ENCODE peak calls at places on chromosomes 13 and 19, in nine cellular contexts. N is K562, K is upper lobe of left lung, T is A549, Y is GM12878, V is HCT116, X is heart left ventricle, O is IMR-90, B is body of pancreas. E is an unnamed sample.

GRCh38 chr13:102825921-102826706 is 19.7 kb upstream of the ERCC5 start:
- ATAC-seq in N (no peak), K (no peak), T (no peak), Y (no peak), V (peak), X (no peak), O (peak), B (no peak), E (no peak)

GRCh38 chr13:23701191-23701590 is 131.0 kb downstream of the TNFRSF19 start:
- ATAC-seq in N (no peak), K (no peak), T (no peak), Y (no peak), V (no peak), X (no peak), O (no peak), B (no peak), E (peak)

GRCh38 chr19:49200238-49200862 is 42.8 kb downstream of the TRPM4 start:
- ATAC-seq in N (peak), K (peak), T (peak), Y (peak), V (peak), X (peak), O (peak), B (peak), E (peak)

GRCh38 chr13:105273665-105274222 is 1261.7 kb downstream of the EFNB2 start:
- ATAC-seq in N (no peak), K (peak), T (no peak), Y (no peak), V (no peak), X (no peak), O (no peak), B (no peak), E (no peak)

GRCh38 chr13:97125810-97126738 is 96.1 kb upstream of the MBNL2 start:
- ATAC-seq in N (no peak), K (peak), T (no peak), Y (peak), V (peak), X (peak), O (peak), B (no peak), E (peak)

GRCh38 chr13:29571876-29572570 is 23.5 kb downstream of the SLC7A1 start:
- ATAC-seq in N (no peak), K (no peak), T (no peak), Y (no peak), V (no peak), X (no peak), O (no peak), B (no peak), E (no peak)

GRCh38 chr13:52405767-52406494 is at the start of gene THSD1:
- ATAC-seq in N (no peak), K (peak), T (peak), Y (peak), V (no peak), X (peak), O (peak), B (peak), E (peak)

GRCh38 chr19:11418518-11419506 is at the start of gene RGL3:
- ATAC-seq in N (peak), K (peak), T (peak), Y (no peak), V (peak), X (peak), O (peak), B (peak), E (peak)

GRCh38 chr19:18008814-18009213 is 844 bp downstream of the ARRDC2 start:
- ATAC-seq in N (no peak), K (no peak), T (no peak), Y (no peak), V (no peak), X (no peak), O (no peak), B (no peak), E (no peak)

GRCh38 chr19:6692027-6692426 is 22.1 kb upstream of the TNFSF14 start:
- ATAC-seq in N (no peak), K (no peak), T (no peak), Y (no peak), V (no peak), X (no peak), O (no peak), B (no peak), E (no peak)
- TF ChIP-seq POLR2A in N (no peak), K (no peak), T (no peak), Y (no peak), V (no peak), X (no peak), O (no peak), B (no peak), E (no peak)

GRCh38 chr19:6652214-6653094 is 17.5 kb downstream of the TNFSF14 start:
- ATAC-seq in N (peak), K (no peak), T (no peak), Y (no peak), V (no peak), X (no peak), O (no peak), B (no peak), E (no peak)

GRCh38 chr19:6649189-6649588 is 20.8 kb downstream of the TNFSF14 start:
- ATAC-seq in N (no peak), K (no peak), T (no peak), Y (no peak), V (no peak), X (no peak), O (no peak), B (no peak), E (no peak)

GRCh38 chr19:6654347-6655310 is 15.3 kb downstream of the TNFSF14 start:
- ATAC-seq in N (peak), K (no peak), T (no peak), Y (peak), V (no peak), X (no peak), O (no peak), B (no peak), E (no peak)
- TF ChIP-seq POLR2A in N (no peak), K (no peak), T (no peak), Y (no peak), V (no peak), X (no peak), O (no peak), B (no peak), E (no peak)

GRCh38 chr19:2478756-2479555 is 3.0 kb downstream of the GADD45B start:
- ATAC-seq in N (no peak), K (peak), T (peak), Y (peak), V (no peak), X (peak), O (peak), B (peak), E (peak)
- TF ChIP-seq POLR2A in N (no peak), K (peak), T (no peak), Y (peak), V (no peak), X (no peak), O (peak), B (peak), E (peak)

GRCh38 chr19:55599468-55600335 is at the start of the genes FIZ1 and ZNF524:
- ATAC-seq in N (peak), K (peak), T (peak), Y (peak), V (peak), X (peak), O (peak), B (peak), E (peak)

GRCh38 chr19:55598034-55598433 is 1.3 kb downstream of the FIZ1 start:
- ATAC-seq in N (no peak), K (no peak), T (no peak), Y (no peak), V (no peak), X (no peak), O (no peak), B (no peak), E (no peak)

GRCh38 chr19:55600336-55601028 is 394 bp downstream of the ZNF524 start:
- ATAC-seq in N (no peak), K (no peak), T (no peak), Y (peak), V (peak), X (peak), O (peak), B (no peak), E (peak)

GRCh38 chr19:55597493-55597892 is 1.8 kb downstream of the FIZ1 start:
- ATAC-seq in N (no peak), K (no peak), T (no peak), Y (no peak), V (no peak), X (no peak), O (no peak), B (no peak), E (no peak)

GRCh38 chr19:55598719-55599467 is 424 bp downstream of the FIZ1 start:
- ATAC-seq in N (peak), K (peak), T (peak), Y (peak), V (peak), X (peak), O (peak), B (peak), E (peak)
- TF ChIP-seq POLR2A in N (peak), K (peak), T (no peak), Y (peak), V (no peak), X (no peak), O (peak), B (peak), E (no peak)

GRCh38 chr19:21574607-21575006 is 69.2 kb downstream of the ZNF429 start:
- ATAC-seq in N (no peak), K (no peak), T (no peak), Y (no peak), V (no peak), X (no peak), O (no peak), B (no peak), E (no peak)

GRCh38 chr19:21569497-21569870 is 64.1 kb downstream of the ZNF429 start:
- ATAC-seq in N (no peak), K (no peak), T (no peak), Y (no peak), V (no peak), X (peak), O (peak), B (peak), E (peak)

GRCh38 chr19:21566073-21566472 is 60.7 kb downstream of the ZNF429 start:
- ATAC-seq in N (peak), K (no peak), T (no peak), Y (no peak), V (no peak), X (no peak), O (no peak), B (no peak), E (no peak)

GRCh38 chr19:21571316-21571715 is 65.9 kb downstream of the ZNF429 start:
- ATAC-seq in N (no peak), K (no peak), T (no peak), Y (no peak), V (no peak), X (no peak), O (no peak), B (no peak), E (no peak)

GRCh38 chr19:21568816-21569496 is 63.6 kb downstream of the ZNF429 start:
- ATAC-seq in N (no peak), K (peak), T (no peak), Y (no peak), V (no peak), X (peak), O (peak), B (peak), E (peak)
- TF ChIP-seq POLR2A in N (no peak), K (no peak), T (no peak), Y (no peak), V (no peak), X (no peak), O (peak), B (peak), E (peak)

GRCh38 chr19:8323781-8324185 is 2.5 kb downstream of the RPS28 start:
- ATAC-seq in N (peak), K (no peak), T (no peak), Y (no peak), V (peak), X (no peak), O (no peak), B (no peak), E (no peak)
- TF ChIP-seq POLR2A in N (no peak), K (no peak), T (no peak), Y (no peak), V (no peak), X (no peak), O (no peak), B (no peak), E (no peak)

GRCh38 chr19:6803036-6803404 is 30.5 kb downstream of the VAV1 start:
- ATAC-seq in N (no peak), K (no peak), T (no peak), Y (peak), V (no peak), X (no peak), O (no peak), B (no peak), E (no peak)
- TF ChIP-seq POLR2A in N (no peak), K (no peak), T (no peak), Y (peak), V (no peak), X (no peak), O (no peak), B (no peak), E (no peak)

DNA sequence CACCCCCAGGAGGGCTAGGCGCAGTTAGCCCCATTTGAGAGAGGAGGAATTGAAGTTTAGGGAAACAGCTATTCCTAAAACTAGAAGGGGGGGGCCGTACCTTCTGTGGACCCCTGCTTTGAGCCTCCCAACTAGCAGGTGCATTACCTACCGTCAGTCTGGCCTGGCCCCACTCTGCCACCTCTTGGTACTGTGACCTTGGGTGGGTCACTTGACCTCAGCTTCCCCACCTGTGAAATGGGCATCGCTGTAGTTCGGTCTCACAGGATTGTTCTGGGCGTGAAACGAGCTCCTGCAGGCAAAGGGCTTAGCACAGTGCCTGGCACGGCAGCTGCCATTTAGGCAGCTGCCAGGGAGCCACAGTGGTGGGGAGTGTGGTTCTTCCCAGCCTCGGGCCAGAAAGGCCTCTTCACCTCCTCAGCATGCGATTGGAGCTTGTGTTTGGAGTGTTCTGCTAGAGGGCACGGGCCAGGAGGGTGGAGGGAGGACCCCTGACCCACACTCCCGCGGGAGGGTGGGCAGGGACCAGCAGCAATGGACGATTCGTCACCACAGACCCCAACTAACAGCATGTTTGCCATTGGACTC is 32.0 kb downstream of the CAPN12 start:
- ATAC-seq in N (no peak), K (no peak), T (no peak), Y (no peak), V (no peak), X (no peak), O (no peak), B (no peak), E (no peak)
- TF ChIP-seq POLR2A in N (no peak), K (no peak), T (no peak), Y (no peak), V (no peak), X (no peak), O (no peak), B (no peak), E (no peak)

DNA sequence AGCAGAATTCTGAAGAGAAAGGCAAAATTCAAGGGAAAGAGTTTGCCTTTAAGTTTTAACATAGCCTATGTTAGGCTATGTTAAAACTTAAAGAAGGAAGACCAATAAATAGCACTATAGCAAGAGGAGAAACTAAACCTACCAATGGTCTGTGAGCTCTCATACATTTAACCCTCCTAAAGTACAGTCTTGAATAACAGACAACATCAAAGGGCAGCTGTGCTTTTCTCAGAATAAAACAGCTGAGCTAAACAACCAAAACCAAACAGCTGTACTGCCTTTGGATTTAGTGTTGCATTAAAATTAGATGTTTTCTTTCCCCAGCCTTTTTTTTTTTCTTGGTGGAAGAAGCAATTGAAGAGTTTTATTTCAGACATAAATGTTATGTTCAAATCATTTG is 34.0 kb downstream of the KLF5 start:
- ATAC-seq in N (no peak), K (no peak), T (no peak), Y (no peak), V (no peak), X (no peak), O (no peak), B (no peak), E (no peak)
- TF ChIP-seq POLR2A in N (no peak), K (no peak), T (no peak), Y (no peak), V (no peak), X (no peak), O (no peak), B (no peak), E (no peak)

E was measured in gastroesophageal sphincter.